ENCODE peak calls at places on chromosome 22, in five cellular contexts. One of them, this sample, is unnamed.
A peak's percentile ranks its signal among the peaks of the same experiment; 100 is the strongest.

GRCh38 chr22:35312198-35313059 is 12.7 kb downstream of the TOM1 start:
- DNase-seq in ovary: no peak
- DNase-seq in heart right ventricle: no peak
- DNase-seq in neural crest cell: no peak
- DNase-seq in bronchial epithelial cell: peak; percentile 65
- DNase-seq in this sample: peak; percentile 41

GRCh38 chr22:33919591-33920501 is at the start of gene LARGE1:
- DNase-seq in ovary: peak; percentile 31
- DNase-seq in heart right ventricle: peak; percentile 31
- DNase-seq in neural crest cell: peak; percentile 34
- DNase-seq in bronchial epithelial cell: no peak
- DNase-seq in this sample: no peak

GRCh38 chr22:27745154-27745553 is 56.4 kb downstream of the MN1 start:
- DNase-seq in ovary: no peak
- DNase-seq in heart right ventricle: no peak
- DNase-seq in neural crest cell: no peak
- DNase-seq in bronchial epithelial cell: no peak
- DNase-seq in this sample: no peak

GRCh38 chr22:39814899-39815298 is 78.7 kb downstream of the ENTHD1 start:
- DNase-seq in ovary: no peak
- DNase-seq in heart right ventricle: no peak
- DNase-seq in neural crest cell: no peak
- DNase-seq in bronchial epithelial cell: peak; percentile 55
- DNase-seq in this sample: no peak

GRCh38 chr22:46744581-46744980 is 6.5 kb upstream of the CERK start:
- DNase-seq in ovary: no peak
- DNase-seq in heart right ventricle: no peak
- DNase-seq in neural crest cell: no peak
- DNase-seq in bronchial epithelial cell: no peak
- DNase-seq in this sample: no peak

GRCh38 chr22:29782061-29782845 is 15.1 kb downstream of the UQCR10 start:
- DNase-seq in ovary: peak; percentile 48
- DNase-seq in heart right ventricle: peak; percentile 74
- DNase-seq in neural crest cell: no peak
- DNase-seq in bronchial epithelial cell: peak; percentile 50
- DNase-seq in this sample: no peak

GRCh38 chr22:30555282-30556210 is 9.0 kb upstream of the SEC14L6 start:
- DNase-seq in ovary: no peak
- DNase-seq in heart right ventricle: no peak
- DNase-seq in neural crest cell: no peak
- DNase-seq in bronchial epithelial cell: no peak
- DNase-seq in this sample: no peak

GRCh38 chr22:35961480-35961902 is 67.1 kb downstream of the RBFOX2 start:
- DNase-seq in ovary: peak; percentile 43
- DNase-seq in heart right ventricle: peak; percentile 87
- DNase-seq in neural crest cell: no peak
- DNase-seq in bronchial epithelial cell: peak; percentile 45
- DNase-seq in this sample: no peak

GRCh38 chr22:23898006-23898974 is 4.1 kb downstream of the MIF start:
- DNase-seq in ovary: no peak
- DNase-seq in heart right ventricle: no peak
- DNase-seq in neural crest cell: no peak
- DNase-seq in bronchial epithelial cell: no peak
- DNase-seq in this sample: no peak

GRCh38 chr22:36954251-36955014 is 41.0 kb downstream of the CSF2RB start:
- DNase-seq in ovary: no peak
- DNase-seq in heart right ventricle: no peak
- DNase-seq in neural crest cell: no peak
- DNase-seq in bronchial epithelial cell: no peak
- DNase-seq in this sample: no peak

GRCh38 chr22:20407829-20408228 is 13.9 kb downstream of the ZNF74 start:
- DNase-seq in ovary: peak; percentile 3
- DNase-seq in heart right ventricle: no peak
- DNase-seq in neural crest cell: no peak
- DNase-seq in bronchial epithelial cell: no peak
- DNase-seq in this sample: no peak

GRCh38 chr22:27439131-27439530 is 362.4 kb downstream of the MN1 start:
- DNase-seq in ovary: no peak
- DNase-seq in heart right ventricle: no peak
- DNase-seq in neural crest cell: no peak
- DNase-seq in bronchial epithelial cell: no peak
- DNase-seq in this sample: no peak

GRCh38 chr22:46849951-46850350 is 87.5 kb downstream of the TBC1D22A start:
- DNase-seq in ovary: no peak
- DNase-seq in heart right ventricle: no peak
- DNase-seq in neural crest cell: no peak
- DNase-seq in bronchial epithelial cell: no peak
- DNase-seq in this sample: no peak

GRCh38 chr22:30843245-30843644 is 125.3 kb downstream of the MORC2 start:
- DNase-seq in ovary: no peak
- DNase-seq in heart right ventricle: no peak
- DNase-seq in neural crest cell: no peak
- DNase-seq in bronchial epithelial cell: no peak
- DNase-seq in this sample: no peak

GRCh38 chr22:27220349-27220748 is 563.0 kb downstream of the MIAT start:
- DNase-seq in ovary: no peak
- DNase-seq in heart right ventricle: no peak
- DNase-seq in neural crest cell: no peak
- DNase-seq in bronchial epithelial cell: peak; percentile 76
- DNase-seq in this sample: peak; percentile 74

GRCh38 chr22:36323855-36324331 is 63.9 kb downstream of the MYH9 start:
- DNase-seq in ovary: no peak
- DNase-seq in heart right ventricle: peak; percentile 67
- DNase-seq in neural crest cell: no peak
- DNase-seq in bronchial epithelial cell: no peak
- DNase-seq in this sample: no peak

GRCh38 chr22:29306830-29307657 is 594 bp downstream of the GAS2L1 start:
- DNase-seq in ovary: peak; percentile 78
- DNase-seq in heart right ventricle: peak; percentile 87
- DNase-seq in neural crest cell: peak; percentile 79
- DNase-seq in bronchial epithelial cell: peak; percentile 36
- DNase-seq in this sample: peak; percentile 8

GRCh38 chr22:25923952-25924351 is 182.0 kb downstream of the MYO18B start:
- DNase-seq in ovary: no peak
- DNase-seq in heart right ventricle: no peak
- DNase-seq in neural crest cell: no peak
- DNase-seq in bronchial epithelial cell: no peak
- DNase-seq in this sample: no peak

GRCh38 chr22:26646158-26646557 is 11.2 kb upstream of the MIAT start:
- DNase-seq in ovary: no peak
- DNase-seq in heart right ventricle: no peak
- DNase-seq in neural crest cell: no peak
- DNase-seq in bronchial epithelial cell: no peak
- DNase-seq in this sample: no peak

GRCh38 chr22:43658823-43659222 is 153.3 kb downstream of the EFCAB6 start:
- DNase-seq in ovary: no peak
- DNase-seq in heart right ventricle: no peak
- DNase-seq in neural crest cell: no peak
- DNase-seq in bronchial epithelial cell: no peak
- DNase-seq in this sample: no peak

GRCh38 chr22:40605676-40606250 is 30.8 kb downstream of the MRTFA start:
- DNase-seq in ovary: no peak
- DNase-seq in heart right ventricle: no peak
- DNase-seq in neural crest cell: no peak
- DNase-seq in bronchial epithelial cell: no peak
- DNase-seq in this sample: no peak

GRCh38 chr22:30245985-30246901 is at the start of gene LIF:
- DNase-seq in ovary: no peak
- DNase-seq in heart right ventricle: no peak
- DNase-seq in neural crest cell: no peak
- DNase-seq in bronchial epithelial cell: peak; percentile 46
- DNase-seq in this sample: no peak

GRCh38 chr22:26450453-26451185 is 21.6 kb downstream of the ASPHD2 start:
- DNase-seq in ovary: no peak
- DNase-seq in heart right ventricle: no peak
- DNase-seq in neural crest cell: no peak
- DNase-seq in bronchial epithelial cell: no peak
- DNase-seq in this sample: no peak

GRCh38 chr22:19429950-19430889 is 1.3 kb downstream of the HIRA start:
- DNase-seq in ovary: no peak
- DNase-seq in heart right ventricle: peak; percentile 28
- DNase-seq in neural crest cell: no peak
- DNase-seq in bronchial epithelial cell: peak; percentile 28
- DNase-seq in this sample: no peak

GRCh38 chr22:16933274-16933923 is 74.6 kb downstream of the GAB4 start:
- DNase-seq in ovary: no peak
- DNase-seq in heart right ventricle: no peak
- DNase-seq in neural crest cell: no peak
- DNase-seq in bronchial epithelial cell: peak; percentile 29
- DNase-seq in this sample: no peak

GRCh38 chr22:21641417-21641794 is 696 bp upstream of the SDF2L1 start:
- DNase-seq in ovary: no peak
- DNase-seq in heart right ventricle: no peak
- DNase-seq in neural crest cell: peak; percentile 57
- DNase-seq in bronchial epithelial cell: peak; percentile 44
- DNase-seq in this sample: no peak
- TF ChIP-seq CTCF in ovary: peak; percentile 32
- TF ChIP-seq CTCF in heart right ventricle: no peak
- TF ChIP-seq CTCF in neural crest cell: peak; percentile 57
- TF ChIP-seq CTCF in bronchial epithelial cell: peak; percentile 39
- TF ChIP-seq CTCF in this sample: peak; percentile 66

GRCh38 chr22:45445031-45445710 is 31.7 kb downstream of the RIBC2 start:
- DNase-seq in ovary: no peak
- DNase-seq in heart right ventricle: no peak
- DNase-seq in neural crest cell: no peak
- DNase-seq in bronchial epithelial cell: no peak
- DNase-seq in this sample: no peak
- TF ChIP-seq CTCF in ovary: no peak
- TF ChIP-seq CTCF in heart right ventricle: no peak
- TF ChIP-seq CTCF in neural crest cell: no peak
- TF ChIP-seq CTCF in bronchial epithelial cell: no peak
- TF ChIP-seq CTCF in this sample: no peak

DNA sequence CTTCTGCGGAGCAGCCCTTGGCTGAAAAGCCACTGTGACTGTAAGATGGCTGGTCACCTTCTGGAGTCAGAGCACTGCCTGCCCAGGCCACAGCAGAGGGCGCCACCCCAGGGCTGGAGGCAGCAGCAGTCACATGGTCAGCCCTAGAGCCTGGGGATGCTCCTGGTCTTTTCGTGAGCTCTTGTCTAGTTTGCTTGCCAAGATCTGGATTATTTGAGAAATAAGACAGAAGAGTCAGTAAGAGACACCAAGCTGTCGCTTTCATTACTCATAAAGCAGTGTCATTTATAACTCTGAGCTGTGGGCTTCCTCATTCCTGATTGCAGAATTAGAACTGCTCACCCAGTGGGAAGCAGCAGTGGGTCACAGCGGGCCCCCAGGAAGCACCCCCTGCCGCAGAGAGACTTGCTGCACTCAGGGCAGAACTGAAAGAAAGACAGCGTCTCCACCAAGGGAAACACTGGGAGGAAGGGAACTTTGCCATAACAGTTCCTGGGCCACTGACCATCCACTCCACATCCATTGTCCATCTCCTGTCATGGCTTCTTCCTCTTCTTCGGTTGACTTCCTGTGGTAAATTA is 56.7 kb downstream of the PPP6R2 start:
- DNase-seq in ovary: no peak
- DNase-seq in heart right ventricle: peak; percentile 23
- DNase-seq in neural crest cell: peak; percentile 33
- DNase-seq in bronchial epithelial cell: peak; percentile 10
- DNase-seq in this sample: no peak
- TF ChIP-seq CTCF in ovary: no peak
- TF ChIP-seq CTCF in heart right ventricle: no peak
- TF ChIP-seq CTCF in neural crest cell: peak; percentile 46
- TF ChIP-seq CTCF in bronchial epithelial cell: peak; percentile 68
- TF ChIP-seq CTCF in this sample: peak; percentile 49

DNA sequence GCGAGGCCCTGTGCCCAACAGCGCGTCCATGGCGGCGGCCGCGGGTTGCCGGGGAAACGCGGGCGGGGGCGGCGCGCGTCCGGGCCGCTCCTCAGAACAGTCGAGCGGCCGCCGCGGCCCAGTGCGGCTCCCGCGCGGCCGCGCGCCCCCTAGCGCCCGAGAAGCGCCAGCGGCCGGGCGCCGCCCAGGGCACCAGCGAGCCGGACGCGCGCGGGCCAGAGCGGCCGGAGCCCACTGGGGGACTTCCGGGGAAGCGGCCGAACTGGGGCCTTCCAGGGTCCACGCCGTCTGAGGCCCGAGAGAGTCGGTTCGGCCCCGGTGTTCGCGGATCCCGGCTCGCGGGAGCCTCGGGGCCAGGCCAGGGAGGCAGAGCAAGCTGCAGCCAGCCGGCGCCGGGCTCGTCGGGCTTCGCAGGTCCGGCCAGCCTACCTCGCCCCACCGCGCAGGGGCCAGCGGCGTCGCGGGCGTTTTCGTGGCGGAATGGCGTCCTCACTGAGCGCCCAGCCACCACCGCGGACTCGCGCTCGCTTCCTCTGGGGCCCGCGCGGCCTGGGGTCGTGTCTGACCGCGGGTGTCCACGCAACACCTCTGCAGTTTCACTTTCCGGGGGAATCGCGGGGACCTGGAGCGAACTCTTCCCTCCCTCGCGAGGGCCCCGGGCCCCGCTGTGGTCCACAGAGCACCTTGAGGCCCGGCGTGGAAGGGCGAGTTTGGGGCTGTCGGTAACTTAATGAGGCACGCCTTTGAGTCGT is at the start of gene DENND6B:
- DNase-seq in ovary: peak; percentile 76
- DNase-seq in heart right ventricle: peak; percentile 73
- DNase-seq in neural crest cell: peak; percentile 69
- DNase-seq in bronchial epithelial cell: peak; percentile 34
- DNase-seq in this sample: no peak
- TF ChIP-seq CTCF in ovary: peak; percentile 82
- TF ChIP-seq CTCF in heart right ventricle: peak; percentile 70
- TF ChIP-seq CTCF in neural crest cell: peak; percentile 70
- TF ChIP-seq CTCF in bronchial epithelial cell: peak; percentile 34
- TF ChIP-seq CTCF in this sample: peak; percentile 22

DNA sequence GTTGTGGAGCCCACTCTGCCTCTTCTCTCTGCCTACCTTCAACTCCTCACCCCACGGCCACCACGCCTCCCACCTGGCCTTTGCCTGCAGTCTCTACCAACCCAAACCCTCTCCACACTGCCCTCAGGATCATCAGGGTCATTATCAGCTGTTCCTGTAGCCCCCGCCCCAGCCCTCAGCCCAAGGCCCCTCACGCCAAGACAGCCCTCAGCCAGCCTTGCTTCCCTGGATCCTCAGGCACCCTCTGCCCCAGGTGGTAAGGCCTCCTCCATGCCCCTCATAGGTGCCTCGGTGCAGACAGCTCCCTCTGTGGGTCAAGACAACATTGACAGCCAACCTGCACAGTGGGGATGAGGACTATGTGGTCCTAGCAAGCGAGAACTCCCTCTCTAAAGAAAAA is 1.7 kb downstream of the SBF1 start:
- DNase-seq in ovary: no peak
- DNase-seq in heart right ventricle: no peak
- DNase-seq in neural crest cell: no peak
- DNase-seq in bronchial epithelial cell: peak; percentile 20
- DNase-seq in this sample: no peak
- TF ChIP-seq CTCF in ovary: no peak
- TF ChIP-seq CTCF in heart right ventricle: no peak
- TF ChIP-seq CTCF in neural crest cell: peak; percentile 38
- TF ChIP-seq CTCF in bronchial epithelial cell: peak; percentile 46
- TF ChIP-seq CTCF in this sample: peak; percentile 30

GRCh38 chr22:21726650-21727049 is 8.9 kb downstream of the YPEL1 start:
- DNase-seq in ovary: no peak
- DNase-seq in heart right ventricle: no peak
- DNase-seq in neural crest cell: peak; percentile 31
- DNase-seq in bronchial epithelial cell: no peak
- DNase-seq in this sample: no peak
- TF ChIP-seq CTCF in ovary: no peak
- TF ChIP-seq CTCF in heart right ventricle: no peak
- TF ChIP-seq CTCF in neural crest cell: peak; percentile 62
- TF ChIP-seq CTCF in bronchial epithelial cell: peak; percentile 29
- TF ChIP-seq CTCF in this sample: no peak